ENCODE peak calls at places on chromosomes 3 and 15, in five cellular contexts. One of them, this sample, is unnamed.

GRCh38 chr3:141877911-141878310 is 1.5 kb downstream of the ATP1B3 start:
- DNase-seq in vagina: no peak
- DNase-seq in body of pancreas: no peak
- DNase-seq in stomach: no peak
- DNase-seq in astrocyte: peak; percentile 27
- DNase-seq in this sample: no peak

GRCh38 chr3:64220161-64220560 is 5.1 kb downstream of the PRICKLE2 start:
- DNase-seq in vagina: no peak
- DNase-seq in body of pancreas: no peak
- DNase-seq in stomach: no peak
- DNase-seq in astrocyte: peak; percentile 65
- DNase-seq in this sample: no peak

GRCh38 chr3:187291001-187291511 is 481 bp downstream of the MASP1 start:
- DNase-seq in vagina: no peak
- DNase-seq in body of pancreas: no peak
- DNase-seq in stomach: no peak
- DNase-seq in astrocyte: peak; percentile 40
- DNase-seq in this sample: peak; percentile 74

GRCh38 chr15:70127288-70127746 is 29.6 kb upstream of the TLE3 start:
- DNase-seq in vagina: no peak
- DNase-seq in body of pancreas: peak; percentile 43
- DNase-seq in stomach: peak; percentile 47
- DNase-seq in astrocyte: no peak
- DNase-seq in this sample: no peak

GRCh38 chr15:76866716-76867321 is 38.3 kb downstream of the SCAPER start:
- DNase-seq in vagina: no peak
- DNase-seq in body of pancreas: no peak
- DNase-seq in stomach: no peak
- DNase-seq in astrocyte: peak; percentile 18
- DNase-seq in this sample: peak; percentile 30

GRCh38 chr3:14522129-14522691 is 17.9 kb downstream of the GRIP2 start:
- DNase-seq in vagina: no peak
- DNase-seq in body of pancreas: no peak
- DNase-seq in stomach: no peak
- DNase-seq in astrocyte: no peak
- DNase-seq in this sample: no peak

GRCh38 chr15:81311834-81312459 is 12.0 kb downstream of the STARD5 start:
- DNase-seq in vagina: no peak
- DNase-seq in body of pancreas: no peak
- DNase-seq in stomach: no peak
- DNase-seq in astrocyte: peak; percentile 59
- DNase-seq in this sample: no peak

GRCh38 chr15:73699249-73700040 is 15.3 kb downstream of the CD276 start:
- DNase-seq in vagina: no peak
- DNase-seq in body of pancreas: no peak
- DNase-seq in stomach: no peak
- DNase-seq in astrocyte: no peak
- DNase-seq in this sample: no peak

GRCh38 chr3:37711721-37712120 is 150.0 kb upstream of the CTDSPL start:
- DNase-seq in vagina: no peak
- DNase-seq in body of pancreas: no peak
- DNase-seq in stomach: no peak
- DNase-seq in astrocyte: no peak
- DNase-seq in this sample: no peak

GRCh38 chr15:69160976-69161877 is 792 bp downstream of the GLCE start:
- DNase-seq in vagina: no peak
- DNase-seq in body of pancreas: peak; percentile 35
- DNase-seq in stomach: peak; percentile 29
- DNase-seq in astrocyte: no peak
- DNase-seq in this sample: no peak

GRCh38 chr3:51680663-51681230 is 9.7 kb downstream of the TEX264 start:
- DNase-seq in vagina: no peak
- DNase-seq in body of pancreas: no peak
- DNase-seq in stomach: no peak
- DNase-seq in astrocyte: no peak
- DNase-seq in this sample: no peak

DNA sequence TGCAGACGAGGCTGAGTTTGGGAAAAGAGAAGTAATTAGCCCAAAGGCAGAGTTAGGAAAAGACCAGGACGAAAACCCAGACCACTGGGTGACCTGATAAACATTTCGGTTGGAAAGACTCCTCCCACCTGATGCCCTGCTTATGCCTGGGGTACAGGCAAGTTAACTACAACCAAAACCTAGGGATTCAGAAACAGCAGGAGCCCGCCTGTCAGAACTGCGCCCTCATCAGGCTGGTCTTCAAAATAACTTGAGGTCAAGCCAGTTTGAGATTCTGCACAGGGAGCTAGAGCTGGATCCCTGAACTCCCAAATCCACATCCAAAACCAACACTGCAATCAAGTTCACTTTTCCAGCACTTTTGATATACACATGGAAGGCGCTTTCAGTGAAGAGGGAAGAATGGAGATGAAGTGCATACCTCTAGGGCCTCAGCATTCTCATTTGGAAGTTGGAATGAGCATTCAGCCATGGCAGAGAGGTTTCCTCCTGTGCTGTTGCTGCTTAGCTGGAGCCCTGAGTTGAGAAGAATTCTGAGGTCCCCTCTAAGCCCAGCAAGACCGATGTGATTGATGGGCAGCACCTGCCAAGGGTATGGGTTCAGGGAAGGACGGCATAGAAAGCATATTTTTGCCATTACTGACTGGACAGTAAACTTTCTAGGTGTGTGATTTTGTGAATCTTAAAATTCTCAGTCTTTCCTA is 11.6 kb downstream of the TSEN2 start:
- DNase-seq in vagina: no peak
- DNase-seq in body of pancreas: no peak
- DNase-seq in stomach: no peak
- DNase-seq in astrocyte: no peak
- DNase-seq in this sample: no peak
- TF ChIP-seq CTCF in vagina: no peak
- TF ChIP-seq CTCF in body of pancreas: no peak
- TF ChIP-seq CTCF in stomach: no peak
- TF ChIP-seq CTCF in astrocyte: no peak
- TF ChIP-seq CTCF in this sample: no peak

DNA sequence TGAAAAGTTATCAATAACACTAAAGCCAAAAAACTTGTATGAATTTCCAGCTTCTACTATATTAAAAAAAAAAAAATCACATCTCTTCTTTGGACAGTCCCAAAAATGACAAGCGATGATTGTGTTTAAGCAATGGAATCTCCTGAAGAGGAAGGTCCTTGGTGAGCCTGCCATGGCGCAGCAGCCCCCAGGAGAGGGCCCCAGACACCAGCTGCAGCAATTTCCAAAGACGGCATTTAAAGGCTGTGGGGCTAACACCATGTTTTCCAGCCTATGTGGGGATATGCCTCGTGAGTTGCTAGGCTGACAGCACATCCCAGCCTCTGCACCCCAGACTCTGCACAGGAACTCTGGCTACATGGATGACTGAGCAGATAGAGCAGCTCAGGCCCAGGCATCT is 14.7 kb downstream of the SKIC8 start:
- DNase-seq in vagina: no peak
- DNase-seq in body of pancreas: no peak
- DNase-seq in stomach: no peak
- DNase-seq in astrocyte: no peak
- DNase-seq in this sample: no peak
- H3K36me3 ChIP-seq in vagina: no peaks in the 10 kb centered on the region
- H3K36me3 ChIP-seq in body of pancreas: peaks cover 15% of the 10 kb centered on the region
- H3K36me3 ChIP-seq in stomach: peaks cover 100% of the 10 kb centered on the region
- H3K36me3 ChIP-seq in astrocyte: peaks cover 35% of the 10 kb centered on the region
- H3K36me3 ChIP-seq in this sample: peaks cover 4% of the 10 kb centered on the region

GRCh38 chr15:93018574-93018973 is 70.4 kb downstream of the RGMA start:
- DNase-seq in vagina: no peak
- DNase-seq in body of pancreas: no peak
- DNase-seq in stomach: no peak
- DNase-seq in astrocyte: no peak
- DNase-seq in this sample: no peak
- TF ChIP-seq CTCF in vagina: no peak
- TF ChIP-seq CTCF in body of pancreas: no peak
- TF ChIP-seq CTCF in stomach: no peak
- TF ChIP-seq CTCF in astrocyte: peak; percentile 6
- TF ChIP-seq CTCF in this sample: peak; percentile 36

GRCh38 chr3:123283074-123283473 is 81.3 kb downstream of the SEC22A start:
- DNase-seq in vagina: no peak
- DNase-seq in body of pancreas: no peak
- DNase-seq in stomach: no peak
- DNase-seq in astrocyte: no peak
- DNase-seq in this sample: no peak
- H3K36me3 ChIP-seq in vagina: no peaks in the 10 kb centered on the region
- H3K36me3 ChIP-seq in body of pancreas: no peaks in the 10 kb centered on the region
- H3K36me3 ChIP-seq in stomach: peaks cover 23% of the 10 kb centered on the region
- H3K36me3 ChIP-seq in astrocyte: no peaks in the 10 kb centered on the region
- H3K36me3 ChIP-seq in this sample: no peaks in the 10 kb centered on the region

DNA sequence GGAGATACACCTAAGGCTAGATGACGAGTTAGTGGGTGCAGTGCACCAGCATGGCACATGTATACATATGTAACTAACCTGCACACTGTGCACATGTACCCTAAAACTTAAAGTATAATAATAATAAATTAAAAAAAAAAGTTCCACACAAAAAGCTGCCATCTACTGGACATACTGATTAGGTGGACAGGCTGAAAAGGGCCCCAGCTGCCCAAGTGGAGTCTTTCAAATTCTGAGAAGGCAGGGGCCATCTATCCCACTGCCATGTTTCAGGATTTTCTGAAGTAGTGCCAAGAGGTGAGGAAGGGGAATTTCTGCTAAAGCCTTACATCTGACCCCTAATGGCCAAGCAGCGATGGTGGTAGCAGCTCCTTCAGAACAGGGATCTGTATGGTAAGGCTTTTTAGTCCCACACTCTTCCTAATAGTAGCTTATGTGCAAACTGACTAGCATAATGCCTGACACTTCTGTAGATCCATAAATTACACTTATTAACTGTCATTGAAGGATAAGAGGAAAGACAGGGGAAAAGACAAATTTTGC is 7.7 kb downstream of the FSTL1 start:
- DNase-seq in vagina: no peak
- DNase-seq in body of pancreas: no peak
- DNase-seq in stomach: no peak
- DNase-seq in astrocyte: no peak
- DNase-seq in this sample: no peak
- TF ChIP-seq CTCF in vagina: no peak
- TF ChIP-seq CTCF in body of pancreas: no peak
- TF ChIP-seq CTCF in stomach: no peak
- TF ChIP-seq CTCF in astrocyte: peak; percentile 13
- TF ChIP-seq CTCF in this sample: peak; percentile 41

DNA sequence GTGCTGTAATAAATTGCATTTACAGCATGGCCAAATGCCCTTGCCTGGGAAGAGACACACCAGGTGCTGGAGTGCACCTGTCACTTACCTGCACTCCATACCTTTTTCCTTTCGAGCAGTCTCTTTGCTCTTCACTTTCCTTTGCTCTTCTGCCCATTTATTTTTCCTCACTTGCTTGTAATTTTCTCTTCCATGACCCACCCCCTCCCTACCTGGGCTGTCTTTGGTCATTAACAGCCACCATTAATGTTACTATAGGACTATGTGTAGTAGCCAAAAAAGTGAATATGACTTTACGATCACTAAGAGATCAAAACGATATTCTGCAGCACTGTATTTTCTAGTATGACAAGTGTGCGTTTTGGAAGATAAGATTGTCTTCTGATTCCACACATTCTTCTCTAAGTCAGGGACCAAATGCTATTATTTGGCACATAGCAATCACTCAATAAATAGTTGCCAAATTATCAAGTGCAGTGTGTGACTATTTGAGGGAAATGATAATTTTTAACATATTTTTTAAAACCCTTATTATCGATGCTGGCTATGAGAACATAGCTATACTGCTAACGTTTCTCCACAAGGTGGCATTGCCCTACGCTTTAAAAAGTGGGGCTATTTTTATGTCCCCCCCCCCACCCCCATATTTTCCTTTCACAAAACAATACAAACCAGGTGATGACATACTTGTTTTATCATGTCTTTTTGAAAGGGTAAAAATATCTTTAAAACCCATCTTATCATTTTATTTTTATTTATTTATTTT is 114.4 kb downstream of the GHSR start:
- DNase-seq in vagina: no peak
- DNase-seq in body of pancreas: no peak
- DNase-seq in stomach: no peak
- DNase-seq in astrocyte: no peak
- DNase-seq in this sample: no peak
- H3K36me3 ChIP-seq in vagina: no peaks in the 10 kb centered on the region
- H3K36me3 ChIP-seq in body of pancreas: peaks cover 33% of the 10 kb centered on the region
- H3K36me3 ChIP-seq in stomach: peaks cover 92% of the 10 kb centered on the region
- H3K36me3 ChIP-seq in astrocyte: peaks cover 70% of the 10 kb centered on the region
- H3K36me3 ChIP-seq in this sample: peaks cover 17% of the 10 kb centered on the region

This sample was measured in BJ.